ENCODE peak calls at places on chromosome 21, in seven cellular contexts. T, M, U, Y, A, G and H are unnamed samples.

GRCh38 chr21:16587671-16588379 is 858.0 kb downstream of the USP25 start:
- DNase-seq in A (no peak), Y (no peak), M (peak; percentile 54), G (no peak), U (no peak), T (no peak), H (no peak)

GRCh38 chr21:43198376-43198775 is 29.6 kb downstream of the CRYAA start:
- DNase-seq in G (no peak), T (no peak), A (no peak), Y (no peak), M (no peak), U (no peak), H (no peak)

GRCh38 chr21:35195232-35195631 is 146.1 kb upstream of the RUNX1 start:
- DNase-seq in U (no peak), M (no peak), G (no peak), T (no peak), Y (no peak), A (no peak), H (no peak)

GRCh38 chr21:42120056-42120903 is 49.2 kb downstream of the UMODL1 start:
- DNase-seq in T (no peak), Y (peak; percentile 44), G (peak; percentile 53), A (no peak), M (no peak), U (peak; percentile 77), H (peak; percentile 85)

GRCh38 chr21:28138272-28138671 is 854.4 kb downstream of the LTN1 start:
- DNase-seq in G (no peak), M (peak; percentile 53), T (no peak), A (no peak), Y (no peak), U (no peak), H (peak; percentile 81)

GRCh38 chr21:43810505-43811261 is 21.3 kb downstream of the RRP1 start:
- DNase-seq in U (peak; percentile 91), T (peak; percentile 84), G (peak; percentile 81), A (peak; percentile 83), M (no peak), Y (peak; percentile 93), H (peak; percentile 62)

GRCh38 chr21:37045139-37045538 is 27.7 kb downstream of the PIGP start:
- DNase-seq in T (no peak), Y (no peak), A (no peak), G (peak; percentile 76), M (no peak), U (no peak), H (no peak)

GRCh38 chr21:30882907-30883597 is 1.7 kb upstream of the KRTAP11-1 start:
- DNase-seq in G (no peak), Y (no peak), A (no peak), M (no peak), U (no peak), T (no peak), H (no peak)

GRCh38 chr21:17612023-17612564 is 607 bp downstream of the BTG3 start:
- DNase-seq in U (peak; percentile 35), A (peak; percentile 21), G (no peak), T (peak; percentile 30), Y (peak; percentile 68), M (no peak), H (no peak)

GRCh38 chr21:31509108-31510017 is 150.1 kb upstream of the SOD1 start:
- DNase-seq in Y (no peak), U (peak; percentile 57), A (no peak), M (no peak), G (peak; percentile 55), T (no peak), H (no peak)

GRCh38 chr21:34670220-34670961 is 1.6 kb downstream of the CLIC6 start:
- DNase-seq in T (no peak), U (no peak), A (peak; percentile 4), Y (peak; percentile 63), G (no peak), M (no peak), H (no peak)

GRCh38 chr21:39754811-39755210 is 9.8 kb downstream of the IGSF5 start:
- DNase-seq in U (no peak), T (no peak), G (no peak), Y (no peak), A (no peak), M (no peak), H (no peak)

GRCh38 chr21:39750670-39751069 is 5.7 kb downstream of the IGSF5 start:
- DNase-seq in T (no peak), Y (no peak), M (no peak), G (no peak), A (no peak), U (no peak), H (no peak)

DNA sequence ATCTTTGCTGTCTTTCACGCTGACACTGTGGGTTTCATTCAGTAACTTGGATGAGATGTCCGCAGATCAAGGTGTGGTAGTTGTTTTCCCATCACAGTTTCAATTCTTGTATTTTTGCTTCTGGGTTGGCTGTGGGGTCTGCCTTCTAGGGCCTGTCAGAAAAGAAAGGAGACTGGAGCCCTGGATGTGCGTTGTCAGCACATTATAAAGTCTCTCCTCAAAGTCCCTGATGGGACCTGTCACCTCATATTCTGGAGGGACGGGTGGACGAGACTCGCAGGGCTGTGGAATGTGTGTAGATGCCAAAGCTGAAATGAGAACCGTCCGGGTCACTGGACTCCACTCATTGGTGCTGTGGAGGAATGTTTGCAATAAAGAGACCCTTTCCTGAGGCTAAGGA is 11.3 kb downstream of the IGSF5 start:
- DNase-seq in T (no peak), U (no peak), Y (no peak), G (no peak), A (no peak), M (no peak), H (no peak)
- H3K4me3 ChIP-seq in T (no peak overlapping the region), U (no peak overlapping the region), Y (no peak overlapping the region), G (no peak overlapping the region), A (no peak overlapping the region), M (no peak overlapping the region), H (no peak overlapping the region)

GRCh38 chr21:33302796-33303195 is 22.0 kb upstream of the IFNAR1 start:
- DNase-seq in G (no peak), Y (no peak), A (no peak), T (no peak), U (no peak), M (no peak), H (no peak)
- TF ChIP-seq CTCF in G (no peak), Y (no peak), A (no peak), T (no peak), U (no peak), M (no peak), H (no peak)

GRCh38 chr21:45472445-45473365 is 67.7 kb downstream of the COL18A1 start:
- DNase-seq in Y (peak; percentile 51), A (no peak), U (no peak), M (no peak), T (no peak), G (no peak), H (no peak)

GRCh38 chr21:45469273-45470086 is 64.5 kb downstream of the COL18A1 start:
- DNase-seq in G (no peak), A (no peak), T (no peak), U (peak; percentile 78), Y (peak; percentile 54), M (no peak), H (no peak)

GRCh38 chr21:45470087-45470515 is 65.1 kb downstream of the COL18A1 start:
- DNase-seq in G (no peak), Y (peak; percentile 51), A (no peak), U (no peak), M (peak; percentile 68), T (no peak), H (no peak)

GRCh38 chr21:45473496-45474322 is 68.5 kb downstream of the SLC19A1 start:
- DNase-seq in A (no peak), T (no peak), Y (peak; percentile 51), G (no peak), M (no peak), U (no peak), H (no peak)

DNA sequence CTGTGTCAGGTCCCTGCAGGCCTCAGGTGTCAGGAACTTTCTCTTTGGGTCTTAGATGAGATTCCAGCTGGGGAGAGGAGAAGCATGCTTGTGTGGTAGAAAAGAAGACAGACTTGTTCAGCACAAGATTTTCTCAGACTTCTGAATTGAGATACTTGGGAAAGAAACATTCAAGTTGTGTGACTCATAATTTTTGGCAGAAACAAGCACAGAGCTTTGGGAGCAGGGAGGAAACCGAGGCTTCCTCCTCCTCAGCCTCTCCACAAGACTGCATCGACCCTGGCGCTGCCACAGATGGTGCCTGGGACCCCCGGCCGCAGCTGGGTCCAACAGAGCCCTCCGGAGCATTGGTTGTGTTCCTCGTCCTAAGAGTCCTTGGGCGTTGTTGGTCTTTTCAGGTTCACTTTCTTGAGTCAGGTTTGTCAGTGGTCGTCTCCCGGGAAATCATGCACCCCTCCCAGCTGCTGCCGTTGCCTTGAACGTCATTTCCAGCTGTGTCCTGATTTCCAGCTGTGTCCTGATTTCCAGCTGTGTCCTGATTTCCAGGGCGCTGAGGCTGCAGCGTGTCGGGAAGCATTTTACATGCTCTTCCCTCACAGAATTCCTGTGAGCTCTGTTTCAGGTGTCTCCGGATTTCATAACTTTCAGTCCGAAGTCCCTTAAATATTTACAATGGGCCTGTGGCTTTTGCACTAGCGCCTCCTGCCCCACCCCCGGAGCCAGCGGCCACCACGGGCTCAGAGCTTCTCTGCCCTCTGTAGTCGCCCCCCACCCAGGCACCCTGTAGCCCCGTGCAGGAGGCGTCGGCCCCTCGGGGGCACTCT is 66.5 kb downstream of the COL18A1 start:
- DNase-seq in A (no peak), U (peak; percentile 72), Y (peak; percentile 66), T (peak; percentile 62), M (peak; percentile 74), G (no peak), H (no peak)
- H3K4me3 ChIP-seq in A (no peak overlapping the region), U (peak overlapping the region; percentile 12), Y (peak overlapping the region; percentile 24), T (no peak overlapping the region), M (peak overlapping the region; percentile 9), G (no peak overlapping the region), H (no peak overlapping the region)

GRCh38 chr21:38142226-38142625 is 114.6 kb upstream of the KCNJ15 start:
- DNase-seq in T (no peak), G (no peak), U (no peak), A (no peak), Y (no peak), M (no peak), H (no peak)

GRCh38 chr21:38144193-38144592 is 112.6 kb upstream of the KCNJ15 start:
- DNase-seq in G (no peak), U (no peak), T (no peak), A (no peak), Y (no peak), M (no peak), H (no peak)

GRCh38 chr21:38139380-38140168 is 117.2 kb upstream of the KCNJ15 start:
- DNase-seq in T (no peak), M (no peak), U (peak; percentile 73), Y (no peak), G (no peak), A (no peak), H (peak; percentile 85)

GRCh38 chr21:38136201-38136600 is 120.6 kb upstream of the KCNJ15 start:
- DNase-seq in T (no peak), G (no peak), M (no peak), A (no peak), Y (no peak), U (no peak), H (peak; percentile 91)

GRCh38 chr21:38140192-38140905 is 116.4 kb upstream of the KCNJ15 start:
- DNase-seq in A (no peak), G (no peak), M (no peak), T (no peak), U (no peak), Y (peak; percentile 53), H (peak; percentile 92)
- TF ChIP-seq CTCF in A (no peak), G (no peak), M (no peak), T (no peak), U (no peak), Y (no peak), H (no peak)